ENCODE peak calls at places on chromosomes 4 and X, in ten cellular contexts. One of them, this sample, is unnamed.

GRCh38 chr4:137451150-137451850 is 81.0 kb downstream of the PCDH18 start:
- DNase-seq in Calu3: no peak
- DNase-seq in heart right ventricle: no peak
- DNase-seq in foreskin fibroblast: no peak
- DNase-seq in lung: no peak
- DNase-seq in fibroblast of lung: peak; percentile 14
- DNase-seq in MM.1S: no peak
- DNase-seq in type B pancreatic cell: no peak
- DNase-seq in fibroblast of mammary gland: no peak
- DNase-seq in osteocyte: no peak
- DNase-seq in this sample: no peak

GRCh38 chr4:13627185-13627605 is 330 bp downstream of the BOD1L1 start:
- DNase-seq in Calu3: no peak
- DNase-seq in heart right ventricle: no peak
- DNase-seq in foreskin fibroblast: no peak
- DNase-seq in lung: no peak
- DNase-seq in fibroblast of lung: peak; percentile 19
- DNase-seq in MM.1S: no peak
- DNase-seq in type B pancreatic cell: peak; percentile 70
- DNase-seq in fibroblast of mammary gland: peak; percentile 13
- DNase-seq in osteocyte: no peak
- DNase-seq in this sample: no peak

GRCh38 chr4:6404611-6405416 is 67.6 kb downstream of the PPP2R2C start:
- DNase-seq in Calu3: no peak
- DNase-seq in heart right ventricle: no peak
- DNase-seq in foreskin fibroblast: no peak
- DNase-seq in lung: no peak
- DNase-seq in fibroblast of lung: no peak
- DNase-seq in MM.1S: no peak
- DNase-seq in type B pancreatic cell: no peak
- DNase-seq in fibroblast of mammary gland: no peak
- DNase-seq in osteocyte: no peak
- DNase-seq in this sample: no peak

GRCh38 chr4:137361756-137362470 is 170.4 kb downstream of the PCDH18 start:
- DNase-seq in Calu3: no peak
- DNase-seq in heart right ventricle: no peak
- DNase-seq in foreskin fibroblast: no peak
- DNase-seq in lung: no peak
- DNase-seq in fibroblast of lung: peak; percentile 55
- DNase-seq in MM.1S: no peak
- DNase-seq in type B pancreatic cell: no peak
- DNase-seq in fibroblast of mammary gland: peak; percentile 31
- DNase-seq in osteocyte: no peak
- DNase-seq in this sample: no peak

GRCh38 chr4:4791299-4791798 is 68.1 kb upstream of the MSX1 start:
- DNase-seq in Calu3: no peak
- DNase-seq in heart right ventricle: no peak
- DNase-seq in foreskin fibroblast: no peak
- DNase-seq in lung: no peak
- DNase-seq in fibroblast of lung: peak; percentile 52
- DNase-seq in MM.1S: no peak
- DNase-seq in type B pancreatic cell: no peak
- DNase-seq in fibroblast of mammary gland: peak; percentile 52
- DNase-seq in osteocyte: no peak
- DNase-seq in this sample: no peak

GRCh38 chrX:9662148-9662547 is 103.5 kb downstream of the GPR143 start:
- DNase-seq in Calu3: no peak
- DNase-seq in heart right ventricle: no peak
- DNase-seq in foreskin fibroblast: peak; percentile 30
- DNase-seq in lung: no peak
- DNase-seq in fibroblast of lung: peak; percentile 79
- DNase-seq in MM.1S: no peak
- DNase-seq in type B pancreatic cell: no peak
- DNase-seq in fibroblast of mammary gland: peak; percentile 67
- DNase-seq in osteocyte: no peak
- DNase-seq in this sample: no peak

GRCh38 chrX:145393702-145394235 is 146.5 kb downstream of the SPANXN1 start:
- DNase-seq in Calu3: no peak
- DNase-seq in heart right ventricle: no peak
- DNase-seq in foreskin fibroblast: no peak
- DNase-seq in lung: no peak
- DNase-seq in fibroblast of lung: no peak
- DNase-seq in MM.1S: peak; percentile 43
- DNase-seq in type B pancreatic cell: no peak
- DNase-seq in fibroblast of mammary gland: no peak
- DNase-seq in osteocyte: no peak
- DNase-seq in this sample: no peak

GRCh38 chrX:17732138-17732783 is 5.0 kb upstream of the SCML1 start:
- DNase-seq in Calu3: no peak
- DNase-seq in heart right ventricle: no peak
- DNase-seq in foreskin fibroblast: peak; percentile 18
- DNase-seq in lung: no peak
- DNase-seq in fibroblast of lung: peak; percentile 19
- DNase-seq in MM.1S: no peak
- DNase-seq in type B pancreatic cell: no peak
- DNase-seq in fibroblast of mammary gland: peak; percentile 23
- DNase-seq in osteocyte: no peak
- DNase-seq in this sample: no peak

GRCh38 chrX:48695925-48696300 is 621 bp upstream of the SUV39H1 start:
- DNase-seq in Calu3: no peak
- DNase-seq in heart right ventricle: no peak
- DNase-seq in foreskin fibroblast: no peak
- DNase-seq in lung: no peak
- DNase-seq in fibroblast of lung: no peak
- DNase-seq in MM.1S: no peak
- DNase-seq in type B pancreatic cell: no peak
- DNase-seq in fibroblast of mammary gland: no peak
- DNase-seq in osteocyte: no peak
- DNase-seq in this sample: no peak

GRCh38 chr4:93174598-93174997 is 654.0 kb upstream of the ATOH1 start:
- DNase-seq in Calu3: no peak
- DNase-seq in heart right ventricle: no peak
- DNase-seq in foreskin fibroblast: no peak
- DNase-seq in lung: no peak
- DNase-seq in fibroblast of lung: no peak
- DNase-seq in MM.1S: no peak
- DNase-seq in type B pancreatic cell: no peak
- DNase-seq in fibroblast of mammary gland: no peak
- DNase-seq in osteocyte: no peak
- DNase-seq in this sample: no peak

GRCh38 chrX:106802388-106803275 is at the start of gene TBC1D8B:
- DNase-seq in Calu3: peak; percentile 80
- DNase-seq in heart right ventricle: peak; percentile 85
- DNase-seq in foreskin fibroblast: peak; percentile 85
- DNase-seq in lung: peak; percentile 79
- DNase-seq in fibroblast of lung: peak; percentile 92
- DNase-seq in MM.1S: peak; percentile 59
- DNase-seq in type B pancreatic cell: peak; percentile 68
- DNase-seq in fibroblast of mammary gland: peak; percentile 93
- DNase-seq in osteocyte: peak; percentile 87
- DNase-seq in this sample: peak; percentile 37

GRCh38 chrX:39331062-39331704 is 529.9 kb downstream of the MID1IP1 start:
- DNase-seq in Calu3: no peak
- DNase-seq in heart right ventricle: no peak
- DNase-seq in foreskin fibroblast: no peak
- DNase-seq in lung: no peak
- DNase-seq in fibroblast of lung: peak; percentile 45
- DNase-seq in MM.1S: no peak
- DNase-seq in type B pancreatic cell: no peak
- DNase-seq in fibroblast of mammary gland: no peak
- DNase-seq in osteocyte: no peak
- DNase-seq in this sample: no peak

GRCh38 chr4:147137280-147137679 is 191.6 kb upstream of the TTC29 start:
- DNase-seq in Calu3: no peak
- DNase-seq in heart right ventricle: no peak
- DNase-seq in foreskin fibroblast: no peak
- DNase-seq in lung: no peak
- DNase-seq in fibroblast of lung: no peak
- DNase-seq in MM.1S: no peak
- DNase-seq in type B pancreatic cell: no peak
- DNase-seq in fibroblast of mammary gland: no peak
- DNase-seq in osteocyte: no peak
- DNase-seq in this sample: no peak

GRCh38 chrX:41600266-41600665 is 88.5 kb upstream of the GPR34 start:
- DNase-seq in Calu3: no peak
- DNase-seq in heart right ventricle: no peak
- DNase-seq in foreskin fibroblast: peak; percentile 29
- DNase-seq in lung: no peak
- DNase-seq in fibroblast of lung: peak; percentile 87
- DNase-seq in MM.1S: no peak
- DNase-seq in type B pancreatic cell: no peak
- DNase-seq in fibroblast of mammary gland: no peak
- DNase-seq in osteocyte: no peak
- DNase-seq in this sample: no peak

DNA sequence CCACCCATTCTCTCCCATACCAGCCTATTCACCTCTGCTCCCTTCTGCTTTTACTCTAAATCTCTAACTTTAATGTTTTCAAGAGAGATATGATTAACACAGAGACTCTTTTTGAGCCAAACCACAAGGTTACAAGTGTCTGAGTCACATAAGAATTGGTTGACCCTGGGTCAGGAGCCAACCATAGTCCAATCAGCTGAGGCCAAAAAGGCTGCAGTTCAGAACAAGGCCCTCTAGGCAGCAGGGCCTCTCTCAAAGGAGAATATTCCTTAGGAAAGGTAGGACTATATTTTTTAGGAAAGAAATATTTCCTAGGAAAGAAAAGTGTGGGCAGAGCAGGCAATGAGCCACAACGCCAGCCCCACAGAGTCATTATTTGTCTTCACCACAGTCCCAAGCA is 2.3 kb downstream of the ATP8A1 start:
- DNase-seq in Calu3: peak; percentile 6
- DNase-seq in heart right ventricle: no peak
- DNase-seq in foreskin fibroblast: peak; percentile 75
- DNase-seq in lung: peak; percentile 69
- DNase-seq in fibroblast of lung: peak; percentile 82
- DNase-seq in MM.1S: no peak
- DNase-seq in type B pancreatic cell: no peak
- DNase-seq in fibroblast of mammary gland: peak; percentile 92
- DNase-seq in osteocyte: no peak
- DNase-seq in this sample: no peak
- TF ChIP-seq CTCF in Calu3: no peak
- TF ChIP-seq CTCF in heart right ventricle: no peak
- TF ChIP-seq CTCF in foreskin fibroblast: no peak
- TF ChIP-seq CTCF in lung: no peak
- TF ChIP-seq CTCF in fibroblast of lung: no peak
- TF ChIP-seq CTCF in MM.1S: no peak
- TF ChIP-seq CTCF in type B pancreatic cell: no peak
- TF ChIP-seq CTCF in fibroblast of mammary gland: peak; percentile 21
- TF ChIP-seq CTCF in osteocyte: no peak
- TF ChIP-seq CTCF in this sample: no peak

DNA sequence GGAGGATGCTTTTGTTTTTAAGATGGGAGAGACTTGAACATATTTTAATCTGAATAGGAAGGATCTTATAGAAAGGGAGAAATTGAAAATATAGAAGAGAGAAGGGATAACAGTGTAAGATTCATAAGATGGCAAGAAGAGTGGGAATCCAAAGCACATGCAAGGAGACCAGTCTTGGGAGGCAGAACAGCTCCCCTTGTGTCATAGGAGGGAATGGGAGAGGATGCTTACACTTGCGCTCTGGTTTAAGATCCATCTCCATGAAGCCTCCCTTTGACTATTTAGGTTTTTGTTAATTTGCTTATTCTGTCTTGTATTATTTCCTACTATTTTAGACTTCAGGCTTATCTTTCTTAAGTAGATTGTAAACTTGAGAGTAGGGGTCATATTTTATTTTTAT is 42.7 kb downstream of the KIF4A start:
- DNase-seq in Calu3: no peak
- DNase-seq in heart right ventricle: no peak
- DNase-seq in foreskin fibroblast: no peak
- DNase-seq in lung: no peak
- DNase-seq in fibroblast of lung: no peak
- DNase-seq in MM.1S: no peak
- DNase-seq in type B pancreatic cell: no peak
- DNase-seq in fibroblast of mammary gland: no peak
- DNase-seq in osteocyte: no peak
- DNase-seq in this sample: no peak
- TF ChIP-seq CTCF in Calu3: no peak
- TF ChIP-seq CTCF in heart right ventricle: no peak
- TF ChIP-seq CTCF in foreskin fibroblast: no peak
- TF ChIP-seq CTCF in lung: no peak
- TF ChIP-seq CTCF in fibroblast of lung: peak; percentile 20
- TF ChIP-seq CTCF in MM.1S: no peak
- TF ChIP-seq CTCF in type B pancreatic cell: peak; percentile 49
- TF ChIP-seq CTCF in fibroblast of mammary gland: peak; percentile 6
- TF ChIP-seq CTCF in osteocyte: peak; percentile 18
- TF ChIP-seq CTCF in this sample: peak; percentile 34

GRCh38 chr4:128225148-128225547 is 62.5 kb downstream of the PGRMC2 start:
- DNase-seq in Calu3: peak; percentile 5
- DNase-seq in heart right ventricle: no peak
- DNase-seq in foreskin fibroblast: no peak
- DNase-seq in lung: no peak
- DNase-seq in fibroblast of lung: peak; percentile 92
- DNase-seq in MM.1S: no peak
- DNase-seq in type B pancreatic cell: no peak
- DNase-seq in fibroblast of mammary gland: peak; percentile 24
- DNase-seq in osteocyte: no peak
- DNase-seq in this sample: no peak

GRCh38 chr4:128220286-128221235 is 67.1 kb downstream of the PGRMC2 start:
- DNase-seq in Calu3: no peak
- DNase-seq in heart right ventricle: no peak
- DNase-seq in foreskin fibroblast: peak; percentile 47
- DNase-seq in lung: no peak
- DNase-seq in fibroblast of lung: peak; percentile 88
- DNase-seq in MM.1S: peak; percentile 33
- DNase-seq in type B pancreatic cell: no peak
- DNase-seq in fibroblast of mammary gland: peak; percentile 75
- DNase-seq in osteocyte: no peak
- DNase-seq in this sample: no peak

DNA sequence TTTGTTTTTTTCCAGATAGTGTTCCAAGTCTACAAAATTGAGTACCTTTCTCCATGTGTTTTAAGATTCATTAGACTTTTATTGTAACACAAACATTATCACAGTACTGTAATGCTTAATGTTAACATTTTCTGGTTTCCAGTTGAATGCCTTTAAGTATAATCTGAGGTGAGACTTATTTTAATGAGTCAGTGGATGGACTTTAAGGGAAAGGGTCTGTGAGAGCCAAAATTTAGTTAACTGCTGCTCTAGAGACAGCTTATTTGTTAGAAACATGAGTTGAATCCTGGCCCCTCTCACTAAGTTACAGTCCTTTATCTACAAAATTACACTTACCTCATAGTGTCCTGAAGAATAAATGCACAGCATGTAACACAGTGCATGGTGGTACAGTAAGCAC is 66.1 kb downstream of the PGRMC2 start:
- DNase-seq in Calu3: no peak
- DNase-seq in heart right ventricle: no peak
- DNase-seq in foreskin fibroblast: no peak
- DNase-seq in lung: no peak
- DNase-seq in fibroblast of lung: peak; percentile 79
- DNase-seq in MM.1S: no peak
- DNase-seq in type B pancreatic cell: no peak
- DNase-seq in fibroblast of mammary gland: no peak
- DNase-seq in osteocyte: no peak
- DNase-seq in this sample: no peak
- TF ChIP-seq CTCF in Calu3: no peak
- TF ChIP-seq CTCF in heart right ventricle: no peak
- TF ChIP-seq CTCF in foreskin fibroblast: no peak
- TF ChIP-seq CTCF in lung: no peak
- TF ChIP-seq CTCF in fibroblast of lung: no peak
- TF ChIP-seq CTCF in MM.1S: no peak
- TF ChIP-seq CTCF in type B pancreatic cell: no peak
- TF ChIP-seq CTCF in fibroblast of mammary gland: no peak
- TF ChIP-seq CTCF in osteocyte: no peak
- TF ChIP-seq CTCF in this sample: no peak

GRCh38 chr4:127985989-127986388 is 20.8 kb downstream of the ABHD18 start:
- DNase-seq in Calu3: no peak
- DNase-seq in heart right ventricle: no peak
- DNase-seq in foreskin fibroblast: no peak
- DNase-seq in lung: no peak
- DNase-seq in fibroblast of lung: no peak
- DNase-seq in MM.1S: no peak
- DNase-seq in type B pancreatic cell: no peak
- DNase-seq in fibroblast of mammary gland: no peak
- DNase-seq in osteocyte: no peak
- DNase-seq in this sample: no peak
- TF ChIP-seq CTCF in Calu3: no peak
- TF ChIP-seq CTCF in heart right ventricle: no peak
- TF ChIP-seq CTCF in foreskin fibroblast: no peak
- TF ChIP-seq CTCF in lung: no peak
- TF ChIP-seq CTCF in fibroblast of lung: no peak
- TF ChIP-seq CTCF in MM.1S: no peak
- TF ChIP-seq CTCF in type B pancreatic cell: no peak
- TF ChIP-seq CTCF in fibroblast of mammary gland: peak; percentile 3
- TF ChIP-seq CTCF in osteocyte: no peak
- TF ChIP-seq CTCF in this sample: no peak

This sample was measured in neural crest cell.